ENCODE peak calls at places on chromosomes 3 and 15, in four cellular contexts. U is lower leg skin, W is A549, C is cardiac muscle cell. F is an unnamed sample.
A peak's percentile ranks its signal among the peaks of the same experiment; 100 is the strongest.

GRCh38 chr3:7876741-7877297 is 624.8 kb upstream of the LMCD1 start:
- DNase-seq in U (no peak), W (no peak), C (no peak), F (no peak)

GRCh38 chr15:99014803-99015676 is 7.4 kb upstream of the PGPEP1L start:
- DNase-seq in U (peak; percentile 90), W (peak; percentile 77), C (peak; percentile 90), F (no peak)

GRCh38 chr3:121998030-121998580 is 23.9 kb downstream of the ILDR1 start:
- DNase-seq in U (no peak), W (peak; percentile 14), C (no peak), F (no peak)

GRCh38 chr15:36632196-36632595 is 52.8 kb downstream of the CDIN1 start:
- DNase-seq in U (no peak), W (peak; percentile 38), C (no peak), F (no peak)

GRCh38 chr3:158768881-158769518 is 32.9 kb upstream of the MFSD1 start:
- DNase-seq in U (no peak), W (peak; percentile 85), C (no peak), F (no peak)

GRCh38 chr3:57691411-57692133 is 1.3 kb downstream of the DENND6A start:
- DNase-seq in U (no peak), W (no peak), C (no peak), F (no peak)

GRCh38 chr3:108100906-108101305 is 10.1 kb upstream of the CD47 start:
- DNase-seq in U (no peak), W (no peak), C (no peak), F (no peak)

GRCh38 chr15:72923304-72923703 is 129.0 kb upstream of the NEO1 start:
- DNase-seq in U (no peak), W (no peak), C (no peak), F (no peak)

GRCh38 chr3:150302246-150302645 is 105.9 kb upstream of the TSC22D2 start:
- DNase-seq in U (no peak), W (no peak), C (no peak), F (no peak)

GRCh38 chr15:74265046-74265639 is 29.0 kb downstream of the CCDC33 start:
- DNase-seq in U (no peak), W (no peak), C (peak; percentile 93), F (no peak)
- H3K4me3 ChIP-seq in U (no peak overlapping the region), W (no peak overlapping the region), C (no peak overlapping the region), F (no peak overlapping the region)

GRCh38 chr15:69758291-69758771 is 305.7 kb downstream of the RPLP1 start:
- DNase-seq in U (no peak), W (no peak), C (no peak), F (no peak)

GRCh38 chr15:69754313-69754712 is 301.7 kb downstream of the RPLP1 start:
- DNase-seq in U (no peak), W (no peak), C (no peak), F (no peak)

GRCh38 chr15:69755571-69756310 is 303.1 kb downstream of the RPLP1 start:
- DNase-seq in U (no peak), W (no peak), C (no peak), F (no peak)

GRCh38 chr15:69757186-69757585 is 304.6 kb downstream of the RPLP1 start:
- DNase-seq in U (no peak), W (no peak), C (no peak), F (no peak)

DNA sequence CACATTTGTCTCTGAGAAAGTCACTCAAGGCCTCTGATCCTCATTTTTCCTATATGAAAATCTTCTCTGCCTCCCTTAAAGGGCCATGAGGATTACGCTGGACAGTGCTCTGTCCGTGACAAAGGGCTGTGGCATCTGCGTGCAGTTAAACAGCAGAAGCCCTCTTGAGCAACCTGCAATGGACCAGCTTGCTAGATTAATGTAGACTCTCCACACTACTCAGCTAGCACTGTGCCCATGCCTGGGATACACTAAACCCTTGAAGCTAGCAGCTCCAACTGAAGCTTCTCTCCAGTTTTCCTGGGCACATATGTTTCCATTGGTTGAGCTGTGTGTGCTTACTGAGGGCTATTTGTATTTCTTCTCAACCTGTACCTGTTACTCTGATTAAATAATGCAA is 303.8 kb downstream of the RPLP1 start:
- DNase-seq in U (no peak), W (no peak), C (no peak), F (no peak)
- H3K4me3 ChIP-seq in U (no peak overlapping the region), W (no peak overlapping the region), C (no peak overlapping the region), F (no peak overlapping the region)

GRCh38 chr3:111845996-111846395 is 13.1 kb upstream of the PHLDB2 start:
- DNase-seq in U (no peak), W (no peak), C (no peak), F (no peak)
- H3K4me3 ChIP-seq in U (no peak overlapping the region), W (no peak overlapping the region), C (no peak overlapping the region), F (no peak overlapping the region)

DNA sequence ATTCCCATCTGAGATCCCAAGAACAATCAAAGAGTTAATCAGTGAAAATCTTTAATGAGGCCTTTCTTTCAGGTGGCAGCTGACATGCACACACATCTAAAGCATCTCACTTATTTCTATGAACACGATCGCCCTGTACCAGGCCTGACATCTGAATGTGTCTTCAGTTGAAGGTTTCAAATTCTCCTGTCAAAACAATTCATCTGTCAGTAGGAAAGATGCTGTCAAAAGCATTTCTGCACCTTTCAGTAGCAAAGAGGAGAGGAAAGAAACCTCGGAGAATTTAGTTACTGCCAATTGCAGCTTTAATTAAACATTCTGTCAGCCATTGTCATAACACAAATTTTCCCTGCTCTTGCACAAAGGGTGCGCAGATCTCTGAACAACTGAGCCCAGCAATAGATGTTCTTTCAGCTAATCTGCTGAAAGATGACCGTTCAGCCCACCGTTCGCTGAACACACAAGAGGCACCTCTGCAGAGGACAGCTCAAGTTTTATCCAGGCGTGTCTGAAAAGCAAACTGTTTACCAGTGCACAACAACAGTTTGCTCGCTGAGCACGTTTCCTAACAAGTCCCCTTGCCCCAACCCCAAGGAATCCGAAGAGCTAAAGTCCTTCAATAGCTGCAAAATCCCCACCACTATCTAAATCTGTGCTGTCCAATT is 34.1 kb downstream of the LRIG1 start:
- DNase-seq in U (no peak), W (no peak), C (no peak), F (no peak)
- H3K4me3 ChIP-seq in U (no peak overlapping the region), W (no peak overlapping the region), C (no peak overlapping the region), F (no peak overlapping the region)

GRCh38 chr3:100650651-100651611 is 41.5 kb downstream of the ADGRG7 start:
- DNase-seq in U (no peak), W (peak; percentile 16), C (no peak), F (no peak)
- H3K4me3 ChIP-seq in U (no peak overlapping the region), W (no peak overlapping the region), C (no peak overlapping the region), F (no peak overlapping the region)

GRCh38 chr15:45450468-45450867 is 72.1 kb downstream of the SLC30A4 start:
- DNase-seq in U (no peak), W (no peak), C (no peak), F (no peak)

GRCh38 chr15:45448516-45448915 is 70.2 kb upstream of the GATM start:
- DNase-seq in U (no peak), W (no peak), C (no peak), F (no peak)

GRCh38 chr15:45449878-45450277 is 71.5 kb upstream of the GATM start:
- DNase-seq in U (no peak), W (no peak), C (no peak), F (no peak)

GRCh38 chr15:45448066-45448510 is 69.7 kb upstream of the GATM start:
- DNase-seq in U (no peak), W (peak; percentile 24), C (no peak), F (no peak)

DNA sequence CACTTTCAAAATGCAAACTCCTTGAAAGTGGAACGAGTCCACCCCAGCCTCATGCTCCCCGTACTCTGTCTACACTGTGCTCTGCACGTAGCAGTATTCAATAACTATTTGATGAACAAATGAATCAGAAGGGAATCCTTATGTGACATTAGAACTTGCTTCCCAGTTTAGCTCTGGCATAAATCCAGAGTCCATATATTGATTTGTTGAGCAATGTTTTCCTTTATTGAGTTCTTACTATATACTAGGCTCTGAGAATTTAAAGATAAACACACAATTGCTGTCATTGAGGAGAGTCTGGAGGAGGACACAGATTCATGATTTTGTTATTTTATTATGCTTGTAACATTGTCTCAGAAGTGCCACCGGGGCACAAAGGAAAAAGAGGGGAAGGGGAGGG is 71.0 kb upstream of the GATM start:
- DNase-seq in U (no peak), W (no peak), C (no peak), F (no peak)
- H3K4me3 ChIP-seq in U (no peak overlapping the region), W (no peak overlapping the region), C (no peak overlapping the region), F (no peak overlapping the region)

GRCh38 chr15:42582569-42583235 is 7.3 kb downstream of the STARD9 start:
- DNase-seq in U (no peak), W (no peak), C (no peak), F (no peak)
- H3K4me3 ChIP-seq in U (no peak overlapping the region), W (no peak overlapping the region), C (no peak overlapping the region), F (no peak overlapping the region)

DNA sequence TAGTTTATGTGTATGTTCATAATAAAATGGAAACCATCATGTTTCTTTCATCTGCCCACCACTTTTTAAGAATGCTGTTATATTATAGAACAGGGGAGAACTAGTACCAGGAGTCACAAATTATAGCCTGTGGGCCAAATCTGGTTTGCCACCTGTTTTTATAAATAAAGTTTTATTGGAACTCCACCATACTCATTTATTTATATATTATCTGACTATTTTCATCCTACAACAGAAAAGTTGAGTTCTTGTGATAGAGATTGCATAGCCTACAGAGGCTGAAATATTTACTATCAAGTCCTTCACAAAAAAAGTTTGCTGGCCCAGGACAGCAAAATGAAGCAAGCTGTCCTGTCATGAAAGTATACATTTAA is 41.3 kb downstream of the FILIP1L start:
- DNase-seq in U (no peak), W (no peak), C (no peak), F (no peak)
- H3K4me3 ChIP-seq in U (no peak overlapping the region), W (no peak overlapping the region), C (no peak overlapping the region), F (no peak overlapping the region)

DNA sequence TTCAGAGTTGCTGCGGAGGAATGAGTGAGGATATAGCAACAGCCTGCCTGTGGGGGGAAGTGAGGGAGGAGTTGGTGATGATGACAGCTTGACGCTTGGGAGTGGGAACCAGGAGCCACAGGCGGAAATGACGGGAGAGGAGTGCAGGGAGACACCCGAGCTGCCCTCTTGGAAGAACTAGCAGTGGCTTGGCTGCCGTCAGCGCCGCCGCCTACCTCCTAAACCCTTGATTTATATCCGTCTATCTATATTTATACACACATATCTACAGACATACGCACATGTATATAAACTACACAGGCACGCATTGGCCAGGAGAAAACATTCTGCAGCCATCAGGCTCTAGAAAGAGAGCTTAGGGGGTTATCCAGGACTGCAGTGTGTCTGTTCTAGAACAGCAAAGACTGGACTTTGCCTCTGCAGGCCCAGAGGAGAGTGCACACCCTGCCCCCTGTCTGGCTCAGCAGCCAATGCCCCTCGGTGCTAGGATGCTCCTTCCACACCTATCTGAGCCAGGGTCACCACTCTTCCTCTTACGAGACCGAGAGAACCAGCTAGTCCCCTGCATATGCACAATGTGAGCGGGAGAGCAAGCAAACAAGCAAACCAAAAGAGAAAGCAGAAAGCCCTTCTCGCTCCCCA is 45.3 kb upstream of the MAGEF1 start:
- DNase-seq in U (peak; percentile 92), W (no peak), C (peak; percentile 64), F (no peak)
- H3K4me3 ChIP-seq in U (no peak overlapping the region), W (no peak overlapping the region), C (no peak overlapping the region), F (no peak overlapping the region)

DNA sequence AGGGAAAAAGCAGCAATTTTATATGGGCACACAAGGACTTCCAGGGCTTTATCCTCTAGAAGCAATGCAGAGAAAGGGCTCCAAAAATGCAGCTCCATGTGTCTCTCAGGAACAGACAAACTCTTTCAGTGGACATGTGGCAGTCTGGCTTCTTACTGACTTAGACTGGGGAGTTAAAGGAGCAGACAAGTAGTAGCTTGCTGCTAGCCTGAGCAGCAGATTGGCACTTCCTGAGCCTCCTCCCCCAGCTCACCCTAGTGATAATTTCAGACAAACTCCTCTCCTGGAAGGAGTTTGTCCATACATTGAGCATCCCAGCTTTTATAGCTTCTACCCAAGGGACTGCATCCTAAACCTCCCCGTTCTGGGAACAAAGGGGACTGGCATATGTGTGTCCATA is 101.7 kb upstream of the MANF start:
- DNase-seq in U (no peak), W (no peak), C (no peak), F (no peak)
- H3K4me3 ChIP-seq in U (no peak overlapping the region), W (no peak overlapping the region), C (no peak overlapping the region), F (no peak overlapping the region)

F was measured in Panc1.